ENCODE peak calls at places on chromosome 6, in seven cellular contexts. W is psoas muscle, D is astrocyte, O is PC-9, U is esophagus muscularis mucosa, A is lung, Z is suprapubic skin. Q is an unnamed sample.

GRCh38 chr6:123888779-123889513 is 85.3 kb downstream of the NKAIN2 start:
- DNase-seq in W (no peak), D (no peak), O (no peak), U (no peak), A (no peak), Z (no peak), Q (peak; percentile 3)

GRCh38 chr6:149830731-149831379 is 33.3 kb downstream of the LRP11 start:
- DNase-seq in W (no peak), D (peak; percentile 55), O (no peak), U (no peak), A (no peak), Z (no peak), Q (peak; percentile 34)

GRCh38 chr6:38184780-38185080 is 365.2 kb downstream of the ZFAND3 start:
- DNase-seq in W (no peak), D (no peak), O (no peak), U (no peak), A (no peak), Z (no peak), Q (no peak)

GRCh38 chr6:11428351-11428750 is 109.2 kb upstream of the TMEM170B start:
- DNase-seq in W (no peak), D (no peak), O (no peak), U (peak; percentile 83), A (no peak), Z (no peak), Q (no peak)

GRCh38 chr6:167750956-167751358 is 75.8 kb upstream of the AFDN start:
- DNase-seq in W (peak; percentile 25), D (no peak), O (peak; percentile 76), U (no peak), A (peak; percentile 91), Z (peak; percentile 79), Q (no peak)

GRCh38 chr6:25302677-25303128 is 23.5 kb downstream of the CARMIL1 start:
- DNase-seq in W (no peak), D (peak; percentile 93), O (no peak), U (no peak), A (peak; percentile 49), Z (no peak), Q (peak; percentile 29)

GRCh38 chr6:151675746-151676459 is 131.6 kb upstream of the ESR1 start:
- DNase-seq in W (no peak), D (no peak), O (peak; percentile 28), U (no peak), A (peak; percentile 64), Z (no peak), Q (peak; percentile 56)

GRCh38 chr6:41780623-41781301 is at the start of gene PRICKLE4:
- DNase-seq in W (peak; percentile 47), D (no peak), O (peak; percentile 69), U (no peak), A (peak; percentile 75), Z (no peak), Q (peak; percentile 34)

GRCh38 chr6:133817460-133818047 is 71.4 kb upstream of the TCF21 start:
- DNase-seq in W (no peak), D (no peak), O (no peak), U (no peak), A (no peak), Z (no peak), Q (no peak)

GRCh38 chr6:94362061-94362864 is 942.9 kb upstream of the EPHA7 start:
- DNase-seq in W (no peak), D (no peak), O (no peak), U (no peak), A (no peak), Z (peak; percentile 59), Q (no peak)

GRCh38 chr6:8215631-8216030 is 113.3 kb upstream of the EEF1E1 start:
- DNase-seq in W (no peak), D (peak; percentile 68), O (no peak), U (no peak), A (no peak), Z (no peak), Q (peak; percentile 54)

GRCh38 chr6:68777956-68778355 is 142.9 kb downstream of the ADGRB3 start:
- DNase-seq in W (no peak), D (peak; percentile 42), O (no peak), U (no peak), A (no peak), Z (no peak), Q (peak; percentile 46)

GRCh38 chr6:159595173-159595572 is 97.9 kb downstream of the SOD2 start:
- DNase-seq in W (no peak), D (peak; percentile 55), O (no peak), U (no peak), A (no peak), Z (no peak), Q (peak; percentile 55)

GRCh38 chr6:149896491-149896890 is 1.4 kb downstream of the RAET1E start:
- DNase-seq in W (no peak), D (peak; percentile 27), O (no peak), U (peak; percentile 70), A (no peak), Z (peak; percentile 57), Q (peak; percentile 54)

GRCh38 chr6:128249429-128249828 is 271.0 kb downstream of the PTPRK start:
- DNase-seq in W (no peak), D (no peak), O (no peak), U (no peak), A (no peak), Z (no peak), Q (no peak)

DNA sequence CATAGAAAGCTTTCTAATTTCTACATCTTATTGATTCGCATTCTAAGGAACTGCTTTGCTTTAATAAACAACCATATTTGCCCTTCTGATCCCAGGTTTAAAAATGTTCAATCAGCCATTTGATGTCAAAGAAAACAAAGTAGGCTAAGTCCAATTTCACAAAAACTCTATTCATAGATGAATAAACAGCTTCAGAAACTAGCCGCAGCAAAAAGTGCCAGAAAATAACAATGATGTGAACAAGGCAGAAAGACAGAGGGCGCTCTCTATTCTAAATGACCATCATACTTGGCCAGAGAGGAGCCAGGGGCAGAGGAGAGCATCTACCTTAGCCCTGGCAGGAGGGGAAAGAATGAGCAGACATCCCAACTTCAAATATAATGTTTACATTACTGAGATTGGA is 9.7 kb downstream of the CNKSR3 start:
- DNase-seq in W (no peak), D (no peak), O (no peak), U (no peak), A (no peak), Z (no peak), Q (no peak)
- TF ChIP-seq CTCF in W (no peak), D (no peak), O (peak; percentile 50), U (peak; percentile 47), A (no peak), Z (no peak), Q (peak; percentile 68)

GRCh38 chr6:105482227-105482839 is 79.5 kb upstream of the PREP start:
- DNase-seq in W (peak; percentile 21), D (no peak), O (no peak), U (no peak), A (no peak), Z (peak; percentile 63), Q (peak; percentile 72)
- H3K4me3 ChIP-seq in W (no peak overlapping the region), D (no peak overlapping the region), O (no peak overlapping the region), U (no peak overlapping the region), A (no peak overlapping the region), Z (no peak overlapping the region), Q (no peak overlapping the region)

GRCh38 chr6:160765412-160765811 is 63.4 kb downstream of the PLG start:
- DNase-seq in W (no peak), D (no peak), O (no peak), U (no peak), A (no peak), Z (no peak), Q (no peak)

GRCh38 chr6:160766657-160767018 is 64.6 kb downstream of the PLG start:
- DNase-seq in W (no peak), D (no peak), O (no peak), U (no peak), A (no peak), Z (no peak), Q (no peak)

GRCh38 chr6:160767019-160767646 is 65.1 kb downstream of the PLG start:
- DNase-seq in W (peak; percentile 47), D (peak; percentile 17), O (peak; percentile 14), U (peak; percentile 92), A (peak; percentile 68), Z (peak; percentile 67), Q (peak; percentile 34)

GRCh38 chr6:160768101-160768500 is 66.1 kb downstream of the PLG start:
- DNase-seq in W (no peak), D (no peak), O (no peak), U (peak; percentile 62), A (no peak), Z (no peak), Q (no peak)

DNA sequence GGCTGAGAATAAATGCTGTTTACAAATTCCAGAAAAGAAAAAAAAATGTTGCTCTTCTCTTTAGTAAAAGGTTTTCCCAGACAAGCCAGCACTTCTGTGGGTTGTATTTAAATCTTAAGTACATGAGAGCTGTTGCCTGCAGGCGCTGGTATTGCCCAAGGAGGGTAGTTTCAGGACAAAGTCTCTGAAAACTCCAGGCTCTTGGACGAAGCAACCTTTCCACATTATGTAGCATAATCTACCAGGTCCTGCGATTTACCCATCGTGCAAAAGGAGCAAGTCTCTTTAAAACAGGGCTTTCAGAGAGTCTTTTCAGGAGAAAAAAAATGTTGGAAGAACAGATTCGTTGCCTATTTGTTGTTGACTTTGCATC is 65.6 kb downstream of the PLG start:
- DNase-seq in W (no peak), D (no peak), O (no peak), U (no peak), A (no peak), Z (no peak), Q (no peak)
- TF ChIP-seq CTCF in W (no peak), D (no peak), O (no peak), U (no peak), A (no peak), Z (no peak), Q (no peak)

DNA sequence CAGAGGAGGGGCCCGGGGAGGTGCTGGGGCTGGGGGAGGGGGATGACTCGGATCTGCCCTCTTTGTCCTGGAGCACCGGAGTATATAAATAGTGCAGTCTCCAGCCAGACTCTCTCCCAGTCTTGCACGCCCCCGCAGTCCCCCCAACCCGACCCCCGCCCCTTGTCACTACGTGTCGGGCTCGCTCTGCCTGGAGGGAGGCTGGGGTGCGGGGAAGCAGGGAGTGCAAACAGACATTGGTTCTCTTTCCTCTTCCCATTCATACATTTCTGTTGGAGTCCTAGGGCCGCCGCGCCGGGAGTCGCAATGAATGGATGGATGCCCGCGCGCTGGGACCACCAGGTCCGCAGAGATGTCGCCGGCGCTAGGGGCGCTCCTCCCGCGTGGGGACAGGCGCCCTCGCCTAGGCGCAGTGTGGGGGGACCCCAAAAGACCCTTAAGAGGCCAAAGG is 179.3 kb downstream of the TBXT start:
- DNase-seq in W (no peak), D (no peak), O (no peak), U (no peak), A (no peak), Z (no peak), Q (no peak)
- H3K4me3 ChIP-seq in W (peak overlapping the region; percentile 63), D (peak overlapping the region; percentile 46), O (no peak overlapping the region), U (peak overlapping the region; percentile 60), A (no peak overlapping the region), Z (peak overlapping the region; percentile 48), Q (peak overlapping the region; percentile 63)

Q was measured in choroid plexus epithelial cell.